ENCODE peak calls at places on chromosomes 3 and 15, in four cellular contexts. Z is sciatic nerve, N is A549, A is psoas muscle. Y is an unnamed sample.

GRCh38 chr3:43914269-43914668 is 223.5 kb downstream of the ABHD5 start:
- DNase-seq in A (no peak), N (no peak), Z (no peak), Y (no peak)

GRCh38 chr3:23713641-23714040 is 92.1 kb upstream of the UBE2E1 start:
- DNase-seq in A (no peak), Z (no peak), N (no peak), Y (no peak)

GRCh38 chr3:72977060-72977459 is 19.6 kb upstream of the PPP4R2 start:
- DNase-seq in Z (no peak), A (no peak), N (no peak), Y (no peak)

GRCh38 chr15:57667171-57667924 is 39.2 kb upstream of the POLR2M start:
- DNase-seq in N (peak), A (no peak), Z (no peak), Y (no peak)

GRCh38 chr15:60585743-60586708 is 107.1 kb upstream of the ICE2 start:
- DNase-seq in Z (peak), N (peak), A (no peak), Y (no peak)

GRCh38 chr15:73319460-73320245 is 49.1 kb downstream of the HCN4 start:
- DNase-seq in A (no peak), N (no peak), Z (no peak), Y (peak)

GRCh38 chr15:57500979-57501576 is 90.6 kb upstream of the MYZAP start:
- DNase-seq in A (no peak), Z (no peak), N (no peak), Y (no peak)

GRCh38 chr15:59186501-59186900 is 20.1 kb upstream of the LDHAL6B start:
- DNase-seq in Z (no peak), A (no peak), N (no peak), Y (no peak)

GRCh38 chr3:25455316-25456232 is 27.5 kb downstream of the RARB start:
- DNase-seq in Z (no peak), N (no peak), A (peak), Y (no peak)

GRCh38 chr3:66693461-66693912 is 192.7 kb upstream of the LRIG1 start:
- DNase-seq in N (no peak), Z (peak), A (peak), Y (no peak)

GRCh38 chr3:23698652-23699313 is 107.0 kb upstream of the UBE2E1 start:
- DNase-seq in A (no peak), N (no peak), Z (no peak), Y (no peak)

GRCh38 chr15:76576526-76577279 is 240.1 kb downstream of the ISL2 start:
- DNase-seq in A (peak), Z (peak), N (no peak), Y (no peak)

GRCh38 chr15:48392356-48392755 is 61.1 kb downstream of the DUT start:
- DNase-seq in Z (peak), N (no peak), A (peak), Y (no peak)

GRCh38 chr15:62886431-62887071 is 156.0 kb upstream of the TPM1 start:
- DNase-seq in Z (no peak), A (no peak), N (peak), Y (no peak)

GRCh38 chr3:52171577-52172261 is 17.5 kb upstream of the POC1A start:
- DNase-seq in N (peak), A (no peak), Z (no peak), Y (peak)

GRCh38 chr15:52362497-52362896 is 66.9 kb upstream of the MYO5C start:
- DNase-seq in N (no peak), Z (no peak), A (no peak), Y (no peak)

GRCh38 chr3:188573286-188573928 is 419.4 kb downstream of the LPP start:
- DNase-seq in A (no peak), Z (no peak), N (no peak), Y (no peak)

GRCh38 chr3:143222981-143223380 is 103.4 kb downstream of the CHST2 start:
- DNase-seq in Z (no peak), N (no peak), A (no peak), Y (no peak)

GRCh38 chr3:61545716-61546115 is 15.7 kb upstream of the PTPRG start:
- DNase-seq in A (no peak), N (no peak), Z (no peak), Y (no peak)

Y was measured in chondrocyte.